ENCODE peak calls at places on chromosomes 16 and 17, in nine cellular contexts. R, F, L, G, V, Z, O, A and N are unnamed samples.

GRCh38 chr16:87582966-87583325 is 19.4 kb upstream of the JPH3 start:
- DNase-seq in R (no peak), F (no peak), L (no peak), G (no peak), V (no peak), Z (no peak), O (no peak), A (no peak), N (no peak)

GRCh38 chr17:12627177-12627629 is 38.5 kb upstream of the MYOCD start:
- DNase-seq in R (no peak), F (peak), L (no peak), G (peak), V (peak), Z (peak), O (peak), A (no peak), N (peak)

GRCh38 chr17:77455111-77455877 is 314.5 kb downstream of the SEC14L1 start:
- DNase-seq in R (no peak), F (no peak), L (no peak), G (peak), V (peak), Z (no peak), O (no peak), A (peak), N (no peak)

GRCh38 chr16:20911361-20911760 is 10.8 kb downstream of the LYRM1 start:
- DNase-seq in R (no peak), F (no peak), L (no peak), G (no peak), V (peak), Z (peak), O (no peak), A (no peak), N (peak)

GRCh38 chr17:2396568-2397246 is 4.2 kb downstream of the MNT start:
- DNase-seq in R (peak), F (peak), L (peak), G (peak), V (peak), Z (peak), O (peak), A (peak), N (peak)

GRCh38 chr17:59972778-59973177 is 8.2 kb upstream of the RNFT1 start:
- DNase-seq in R (no peak), F (no peak), L (no peak), G (no peak), V (peak), Z (no peak), O (no peak), A (no peak), N (no peak)

GRCh38 chr16:4110065-4110464 is 6.2 kb downstream of the ADCY9 start:
- DNase-seq in R (no peak), F (no peak), L (no peak), G (no peak), V (no peak), Z (no peak), O (no peak), A (no peak), N (no peak)

GRCh38 chr16:50478773-50479149 is 69.4 kb upstream of the NKD1 start:
- DNase-seq in R (peak), F (no peak), L (no peak), G (no peak), V (no peak), Z (no peak), O (peak), A (no peak), N (no peak)

GRCh38 chr16:59058261-59058660 is 324.1 kb upstream of the GOT2 start:
- DNase-seq in R (no peak), F (no peak), L (no peak), G (no peak), V (no peak), Z (no peak), O (no peak), A (no peak), N (no peak)

GRCh38 chr17:956905-957304 is 22.7 kb downstream of the NXN start:
- DNase-seq in R (no peak), F (peak), L (no peak), G (no peak), V (no peak), Z (no peak), O (no peak), A (no peak), N (peak)

GRCh38 chr17:50129303-50129945 is 536 bp downstream of the SAMD14 start:
- DNase-seq in R (no peak), F (no peak), L (no peak), G (no peak), V (no peak), Z (peak), O (no peak), A (no peak), N (no peak)

GRCh38 chr17:69773081-69773480 is 301.9 kb upstream of the KCNJ16 start:
- DNase-seq in R (no peak), F (no peak), L (no peak), G (no peak), V (no peak), Z (no peak), O (no peak), A (no peak), N (no peak)

GRCh38 chr17:52227926-52228325 is 69.4 kb upstream of the CA10 start:
- DNase-seq in R (no peak), F (no peak), L (no peak), G (no peak), V (no peak), Z (no peak), O (no peak), A (no peak), N (no peak)

GRCh38 chr16:30473231-30474061 is 904 bp downstream of the ITGAL start:
- DNase-seq in R (no peak), F (no peak), L (no peak), G (no peak), V (no peak), Z (no peak), O (no peak), A (peak), N (no peak)

GRCh38 chr17:40611840-40612509 is 35.6 kb downstream of the SMARCE1 start:
- DNase-seq in R (no peak), F (no peak), L (no peak), G (no peak), V (no peak), Z (no peak), O (no peak), A (no peak), N (no peak)

GRCh38 chr16:84360170-84360569 is 8.2 kb upstream of the ATP2C2 start:
- DNase-seq in R (no peak), F (no peak), L (no peak), G (no peak), V (peak), Z (no peak), O (no peak), A (no peak), N (no peak)

GRCh38 chr17:47897561-47897960 is 1.5 kb downstream of the SP2 start:
- DNase-seq in R (no peak), F (no peak), L (no peak), G (no peak), V (no peak), Z (no peak), O (no peak), A (no peak), N (no peak)

GRCh38 chr17:16911141-16911937 is 60.6 kb downstream of the TNFRSF13B start:
- DNase-seq in R (no peak), F (no peak), L (no peak), G (peak), V (no peak), Z (peak), O (peak), A (no peak), N (no peak)

GRCh38 chr16:72203401-72203800 is 31.4 kb upstream of the PMFBP1 start:
- DNase-seq in R (no peak), F (no peak), L (no peak), G (peak), V (peak), Z (peak), O (no peak), A (no peak), N (peak)

GRCh38 chr17:45953561-45953960 is 45.5 kb upstream of the STH start:
- DNase-seq in R (no peak), F (no peak), L (no peak), G (no peak), V (no peak), Z (no peak), O (no peak), A (no peak), N (no peak)

GRCh38 chr16:72963921-72964320 is 84.0 kb downstream of the ZFHX3 start:
- DNase-seq in R (no peak), F (no peak), L (no peak), G (no peak), V (peak), Z (no peak), O (no peak), A (no peak), N (no peak)

GRCh38 chr16:17312100-17312732 is 158.5 kb downstream of the XYLT1 start:
- DNase-seq in R (no peak), F (no peak), L (no peak), G (no peak), V (no peak), Z (peak), O (peak), A (no peak), N (peak)

GRCh38 chr17:43905985-43906852 is 1.1 kb downstream of the MPP2 start:
- DNase-seq in R (peak), F (peak), L (peak), G (peak), V (peak), Z (peak), O (peak), A (peak), N (no peak)

GRCh38 chr17:79835953-79836951 is 3.0 kb downstream of the CBX4 start:
- DNase-seq in R (no peak), F (no peak), L (no peak), G (no peak), V (no peak), Z (peak), O (peak), A (no peak), N (no peak)

GRCh38 chr17:50638572-50638850 is 3.8 kb downstream of the ABCC3 start:
- DNase-seq in R (no peak), F (peak), L (no peak), G (no peak), V (no peak), Z (no peak), O (no peak), A (no peak), N (no peak)

DNA sequence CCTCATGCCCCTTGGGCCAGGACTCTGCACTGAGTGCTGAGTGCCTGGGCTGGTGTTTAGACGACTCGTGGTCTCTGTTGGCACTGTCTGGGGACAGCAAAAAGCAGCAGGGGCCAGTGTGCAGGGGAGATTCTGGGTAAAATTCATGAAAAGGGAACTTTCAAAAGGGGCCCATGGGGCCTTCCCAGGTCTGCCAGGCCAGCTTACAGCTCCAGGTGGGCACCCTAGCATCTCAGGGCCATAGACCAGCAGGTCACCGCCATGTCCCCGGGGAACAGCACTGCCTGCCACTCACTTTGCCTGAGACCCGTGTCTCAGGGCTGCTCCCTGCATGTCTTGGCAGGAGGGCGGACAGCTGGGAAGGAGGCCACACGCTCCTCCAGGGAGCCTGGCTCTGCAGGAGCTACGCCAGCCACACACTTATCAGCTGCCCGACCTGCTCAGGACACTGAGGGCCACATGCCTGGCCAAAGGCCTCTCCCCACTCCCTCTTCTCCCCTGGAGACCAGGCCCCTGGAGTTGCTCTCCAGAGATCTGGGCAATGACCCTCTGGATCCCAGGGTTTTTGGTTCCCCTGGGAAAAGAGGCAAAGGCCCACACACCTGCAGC is 8.8 kb upstream of the FASN start:
- DNase-seq in R (no peak), F (no peak), L (no peak), G (peak), V (no peak), Z (no peak), O (peak), A (no peak), N (no peak)
- H3K27ac ChIP-seq in R (peak), F (peak), L (peak), G (peak), V (no peak), Z (peak), O (peak), A (peak), N (peak)

DNA sequence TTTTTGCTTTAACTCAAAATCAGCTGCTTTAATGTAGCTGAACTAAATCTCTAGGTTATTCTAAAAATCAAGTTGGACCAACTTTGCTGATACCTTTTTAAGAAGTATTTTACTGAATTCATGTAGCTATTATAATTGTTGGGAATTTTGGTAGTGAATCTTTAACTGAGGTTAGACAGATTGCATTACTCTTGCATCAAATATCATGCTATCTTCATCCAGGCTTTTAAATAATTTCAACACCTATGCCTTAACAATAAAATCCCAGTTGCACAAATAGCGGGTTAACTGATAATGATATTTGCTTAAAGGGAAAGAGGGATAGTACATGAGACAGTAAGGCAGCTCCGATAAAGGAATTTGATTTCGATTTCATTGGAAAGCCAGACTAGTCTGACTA is 241.3 kb upstream of the TBX2 start:
- DNase-seq in R (no peak), F (no peak), L (no peak), G (no peak), V (no peak), Z (no peak), O (no peak), A (no peak), N (no peak)
- H3K27ac ChIP-seq in R (no peak), F (peak), L (no peak), G (no peak), V (peak), Z (no peak), O (no peak), A (no peak), N (no peak)

DNA sequence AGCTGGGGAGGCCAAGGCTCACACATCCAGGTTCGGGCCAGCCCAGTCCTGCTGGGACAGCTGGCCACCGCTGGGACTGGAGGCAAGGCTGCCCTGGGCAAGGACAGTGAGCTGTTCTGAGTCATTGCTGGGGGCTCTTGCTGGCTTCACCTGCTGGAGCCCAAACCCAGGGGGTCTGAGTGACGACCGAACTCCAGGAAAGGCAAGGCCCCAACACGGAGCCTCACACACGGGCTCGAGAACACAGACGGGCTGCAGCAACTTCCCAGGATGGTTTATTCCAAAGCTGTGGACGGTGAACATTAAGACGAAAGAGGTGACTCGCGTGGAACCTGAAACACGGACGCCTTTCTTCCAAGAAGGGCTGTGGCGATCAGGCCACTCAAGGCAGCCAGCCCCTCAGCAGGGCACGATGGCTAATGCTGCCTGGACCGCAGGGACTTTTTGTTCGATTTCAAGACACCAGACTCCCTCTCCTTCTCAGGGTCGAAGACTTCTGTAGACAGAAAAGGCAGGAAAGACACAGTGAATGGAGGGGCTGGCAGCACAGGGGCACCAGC is 21.5 kb downstream of the KDM8 start:
- DNase-seq in R (no peak), F (no peak), L (no peak), G (no peak), V (no peak), Z (no peak), O (no peak), A (no peak), N (no peak)
- H3K27ac ChIP-seq in R (no peak), F (no peak), L (no peak), G (no peak), V (no peak), Z (no peak), O (peak), A (no peak), N (peak)

DNA sequence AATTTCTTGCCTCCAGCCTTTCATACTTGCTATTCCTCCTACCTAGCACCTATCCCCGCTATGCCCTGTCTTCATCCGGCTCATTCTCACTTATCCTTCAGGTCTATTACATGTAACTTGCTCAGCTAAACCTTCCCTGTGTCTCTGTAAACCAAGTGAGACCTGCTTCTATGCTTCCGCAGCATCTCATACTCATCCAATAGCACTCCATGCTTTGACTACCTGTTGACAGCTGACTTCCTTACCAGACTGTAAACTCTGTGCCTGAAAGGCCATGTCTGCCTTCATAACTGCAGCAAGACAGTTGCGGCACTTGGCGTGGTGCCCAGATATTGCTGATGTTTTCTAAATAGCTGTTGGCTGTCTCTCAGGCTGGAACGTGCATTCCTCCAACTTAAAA is 1.8 kb upstream of the OR1E1 start:
- DNase-seq in R (no peak), F (no peak), L (no peak), G (no peak), V (no peak), Z (no peak), O (no peak), A (no peak), N (no peak)
- H3K27ac ChIP-seq in R (no peak), F (no peak), L (no peak), G (no peak), V (no peak), Z (no peak), O (no peak), A (no peak), N (no peak)

GRCh38 chr16:89471225-89471624 is 19.1 kb downstream of the ANKRD11 start:
- DNase-seq in R (no peak), F (no peak), L (no peak), G (no peak), V (peak), Z (no peak), O (no peak), A (no peak), N (no peak)
- H3K27ac ChIP-seq in R (no peak), F (no peak), L (no peak), G (no peak), V (no peak), Z (no peak), O (no peak), A (no peak), N (peak)